ENCODE peak calls at places on chromosomes 11 and 22, in five cellular contexts. F is NCI-H1092, Y is NCI-H1436, A is pulmonary artery endothelial cell, P is adrenal gland. O is an unnamed sample.

GRCh38 chr11:34468209-34468841 is 29.6 kb downstream of the CAT start:
- DNase-seq in Y (no peak), P (peak), F (no peak), A (no peak), O (peak)

GRCh38 chr22:37758698-37759097 is 49.0 kb upstream of the GCAT start:
- DNase-seq in F (no peak), Y (no peak), P (no peak), A (no peak), O (no peak)

GRCh38 chr11:369336-370018 is at the start of gene B4GALNT4:
- DNase-seq in P (no peak), A (no peak), F (no peak), Y (peak), O (peak)

GRCh38 chr22:50079689-50080465 is 5.3 kb downstream of the MLC1 start:
- DNase-seq in P (no peak), F (no peak), Y (no peak), A (no peak), O (no peak)

GRCh38 chr11:64935634-64936081 is at the start of gene GPHA2:
- DNase-seq in P (no peak), A (no peak), Y (no peak), F (peak), O (peak)

GRCh38 chr11:134654161-134654915 is 242.3 kb upstream of the B3GAT1 start:
- DNase-seq in A (no peak), P (peak), F (no peak), Y (no peak), O (no peak)

GRCh38 chr22:19680911-19681862 is 33.1 kb upstream of the SEPTIN5 start:
- DNase-seq in P (no peak), F (no peak), A (no peak), Y (no peak), O (no peak)

GRCh38 chr11:71542856-71543743 is 5.1 kb upstream of the KRTAP5-9 start:
- DNase-seq in F (no peak), A (no peak), P (no peak), Y (no peak), O (no peak)

GRCh38 chr11:125140251-125140650 is 24.3 kb upstream of the PKNOX2 start:
- DNase-seq in Y (no peak), P (no peak), A (no peak), F (no peak), O (no peak)

GRCh38 chr11:116513894-116514293 is 258.9 kb downstream of the BUD13 start:
- DNase-seq in A (peak), F (peak), P (peak), Y (no peak), O (peak)

GRCh38 chr11:60699282-60699681 is at the start of gene MS4A8:
- DNase-seq in A (no peak), Y (peak), P (no peak), F (peak), O (peak)

GRCh38 chr11:119751281-119752060 is 22.5 kb upstream of the NECTIN1 start:
- DNase-seq in P (no peak), F (no peak), Y (peak), A (no peak), O (no peak)

GRCh38 chr11:67278135-67278938 is 10.8 kb upstream of the ANKRD13D start:
- DNase-seq in P (no peak), A (no peak), F (no peak), Y (no peak), O (no peak)

GRCh38 chr22:44365196-44365802 is 52.5 kb upstream of the SHISAL1 start:
- DNase-seq in A (no peak), P (no peak), F (no peak), Y (no peak), O (no peak)

GRCh38 chr11:25927391-25927790 is 404.5 kb upstream of the ANO3 start:
- DNase-seq in Y (no peak), A (no peak), P (no peak), F (no peak), O (no peak)

GRCh38 chr11:78684377-78684776 is 109.7 kb upstream of the NARS2 start:
- DNase-seq in A (no peak), P (no peak), Y (no peak), F (no peak), O (no peak)

GRCh38 chr11:70660889-70661197 is 262.5 kb downstream of the CTTN start:
- DNase-seq in F (no peak), Y (no peak), P (no peak), A (no peak), O (no peak)

GRCh38 chr11:35523351-35523768 is 2.1 kb downstream of the PAMR1 start:
- DNase-seq in A (no peak), F (no peak), P (no peak), Y (no peak), O (no peak)

GRCh38 chr22:28394711-28395110 is 284.9 kb downstream of the TTC28 start:
- DNase-seq in A (no peak), Y (no peak), P (no peak), F (no peak), O (no peak)

GRCh38 chr22:47606426-47606825 is 844.0 kb downstream of the TBC1D22A start:
- DNase-seq in A (no peak), P (no peak), Y (no peak), F (no peak), O (no peak)

GRCh38 chr22:36443198-36443770 is 38.2 kb downstream of the TXN2 start:
- DNase-seq in F (no peak), A (no peak), P (no peak), Y (no peak), O (peak)

GRCh38 chr11:95944623-95945022 is 20.7 kb upstream of the MTMR2 start:
- DNase-seq in P (no peak), F (no peak), Y (no peak), A (no peak), O (no peak)

GRCh38 chr22:19419086-19419463 is 12.5 kb downstream of the HIRA start:
- DNase-seq in Y (no peak), A (no peak), P (peak), F (no peak), O (no peak)

GRCh38 chr11:112583246-112583893 is 322.7 kb upstream of the PLET1 start:
- DNase-seq in F (no peak), Y (no peak), A (no peak), P (no peak), O (no peak)

GRCh38 chr11:8649361-8649760 is 33.1 kb downstream of the TRIM66 start:
- DNase-seq in P (no peak), A (no peak), Y (no peak), F (no peak), O (no peak)

GRCh38 chr11:30786392-30787120 is 200.4 kb upstream of the MPPED2 start:
- DNase-seq in F (no peak), Y (no peak), A (no peak), P (no peak), O (no peak)

GRCh38 chr11:76770642-76771445 is 12.3 kb upstream of the TSKU start:
- DNase-seq in F (no peak), A (no peak), Y (no peak), P (peak), O (no peak)

GRCh38 chr11:134544095-134544815 is 132.2 kb upstream of the B3GAT1 start:
- DNase-seq in A (no peak), F (no peak), Y (no peak), P (peak), O (no peak)

GRCh38 chr11:20033806-20034205 is 126.5 kb downstream of the DBX1 start:
- DNase-seq in Y (no peak), F (no peak), A (no peak), P (no peak), O (no peak)

GRCh38 chr11:95451682-95452081 is 220.7 kb upstream of the SESN3 start:
- DNase-seq in P (no peak), F (no peak), Y (no peak), A (no peak), O (no peak)

GRCh38 chr11:26846222-26846621 is 124.4 kb upstream of the SLC5A12 start:
- DNase-seq in F (no peak), Y (no peak), A (no peak), P (no peak), O (no peak)

GRCh38 chr11:70790671-70791300 is 392.5 kb downstream of the CTTN start:
- DNase-seq in F (no peak), Y (no peak), A (no peak), P (no peak), O (no peak)

GRCh38 chr22:42280836-42281235 is 10.4 kb upstream of the TCF20 start:
- DNase-seq in P (no peak), A (no peak), Y (no peak), F (no peak), O (no peak)